ENCODE peak calls at places on chromosomes 2 and 18, in seven cellular contexts. D is right cardiac atrium, N is tibial nerve, K is HCT116, A is adrenal gland, M is RWPE2, H is DND-41. Q is an unnamed sample. For H3K4me1, the result is how much of the 10 kb centered on the place peaks cover.

GRCh38 chr2:179974743-179975142 is 32.4 kb downstream of the CWC22 start:
- DNase-seq in D (no peak), N (no peak), K (no peak), A (no peak), M (no peak), H (no peak), Q (no peak)

GRCh38 chr2:47905454-47906260 is 641 bp downstream of the FBXO11 start:
- DNase-seq in D (peak), N (peak), K (no peak), A (peak), M (peak), H (peak), Q (peak)

GRCh38 chr2:131142849-131143248 is 37.7 kb downstream of the PLEKHB2 start:
- DNase-seq in D (no peak), N (no peak), K (no peak), A (no peak), M (no peak), H (no peak), Q (no peak)

GRCh38 chr18:30970201-30970816 is 72.2 kb downstream of the DSC3 start:
- DNase-seq in D (no peak), N (no peak), K (peak), A (no peak), M (no peak), H (no peak), Q (no peak)

GRCh38 chr2:854460-854859 is 96.2 kb upstream of the SNTG2 start:
- DNase-seq in D (no peak), N (no peak), K (peak), A (peak), M (no peak), H (no peak), Q (peak)

GRCh38 chr2:238939074-238939473 is 91.2 kb downstream of the TWIST2 start:
- DNase-seq in D (peak), N (peak), K (no peak), A (no peak), M (no peak), H (no peak), Q (no peak)

GRCh38 chr2:71926860-71927756 is 220.6 kb downstream of the CYP26B1 start:
- DNase-seq in D (no peak), N (no peak), K (no peak), A (no peak), M (no peak), H (no peak), Q (no peak)

GRCh38 chr2:170930132-170931109 is 1.4 kb downstream of the GORASP2 start:
- DNase-seq in D (no peak), N (no peak), K (peak), A (peak), M (no peak), H (peak), Q (no peak)

GRCh38 chr2:233679176-233679575 is 2.5 kb upstream of the UGT1A7 start:
- DNase-seq in D (no peak), N (no peak), K (no peak), A (no peak), M (no peak), H (no peak), Q (no peak)

GRCh38 chr2:69505710-69506109 is 68.5 kb upstream of the NFU1 start:
- DNase-seq in D (no peak), N (no peak), K (no peak), A (no peak), M (no peak), H (no peak), Q (no peak)

GRCh38 chr18:74172697-74173433 is 24.5 kb downstream of the TIMM21 start:
- DNase-seq in D (no peak), N (no peak), K (no peak), A (no peak), M (no peak), H (no peak), Q (no peak)

GRCh38 chr2:28610583-28611201 is 114.8 kb downstream of the PLB1 start:
- DNase-seq in D (no peak), N (no peak), K (peak), A (peak), M (peak), H (no peak), Q (peak)

GRCh38 chr2:187138240-187138639 is 289.3 kb upstream of the ZSWIM2 start:
- DNase-seq in D (peak), N (no peak), K (peak), A (peak), M (no peak), H (no peak), Q (peak)

GRCh38 chr2:128069769-128070168 is 21.2 kb upstream of the UGGT1 start:
- DNase-seq in D (no peak), N (no peak), K (no peak), A (peak), M (no peak), H (no peak), Q (no peak)

GRCh38 chr2:234495801-234496441 is 960 bp downstream of the ARL4C start:
- DNase-seq in D (peak), N (no peak), K (no peak), A (peak), M (no peak), H (peak), Q (peak)

GRCh38 chr18:26526966-26527234 is 21.5 kb downstream of the KCTD1 start:
- DNase-seq in D (no peak), N (no peak), K (no peak), A (no peak), M (no peak), H (no peak), Q (no peak)

GRCh38 chr18:29226201-29226600 is 1049.3 kb upstream of the CDH2 start:
- DNase-seq in D (no peak), N (no peak), K (no peak), A (no peak), M (no peak), H (no peak), Q (no peak)

DNA sequence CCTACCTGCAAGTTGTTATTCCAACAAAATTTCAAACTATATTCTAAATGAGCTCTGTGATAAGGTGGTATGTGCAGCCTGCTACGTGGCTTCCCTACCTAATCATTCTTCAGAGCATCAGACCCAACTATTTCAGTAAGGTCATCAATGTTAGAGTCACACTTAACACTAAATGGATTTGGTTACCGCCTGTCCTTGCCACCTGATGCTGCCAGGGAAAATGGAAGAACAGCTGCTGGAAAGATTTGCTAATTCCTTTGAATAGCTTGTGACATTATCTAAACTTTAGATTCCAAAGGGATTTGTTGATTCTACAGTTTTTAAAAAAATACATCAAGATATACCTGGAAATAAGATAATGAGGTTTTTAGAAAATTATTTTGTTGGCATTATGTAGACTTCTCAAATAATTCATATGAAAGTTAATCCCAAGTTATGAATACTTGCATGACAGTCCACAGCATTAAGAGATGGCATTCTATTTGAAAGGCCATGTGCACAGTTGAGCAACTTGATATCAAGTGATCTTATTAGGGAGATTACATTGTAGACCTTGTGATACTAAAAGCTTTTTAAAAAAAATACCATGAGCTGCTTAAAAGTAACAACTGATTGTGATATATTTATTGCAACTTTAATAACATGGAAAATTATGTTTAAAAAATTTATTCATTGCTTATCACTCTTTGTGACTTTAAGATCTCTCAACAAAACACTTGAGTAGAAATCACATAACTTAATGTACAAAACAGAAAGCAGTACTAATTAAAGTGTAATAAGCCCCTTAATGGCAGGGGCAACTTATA is 98.3 kb upstream of the UGP2 start:
- DNase-seq in D (no peak), N (no peak), K (no peak), A (no peak), M (no peak), H (no peak), Q (no peak)
- H3K4me1 ChIP-seq in D (under half), N (under half), K (under half), A (under half), M (under half), H (under half), Q (under half)

GRCh38 chr2:25079050-25079635 is 37.3 kb downstream of the EFR3B start:
- DNase-seq in D (no peak), N (no peak), K (no peak), A (no peak), M (no peak), H (no peak), Q (no peak)

GRCh38 chr2:25078171-25079049 is 36.5 kb downstream of the EFR3B start:
- DNase-seq in D (peak), N (no peak), K (peak), A (peak), M (no peak), H (no peak), Q (no peak)

GRCh38 chr2:25074826-25075225 is 33.0 kb downstream of the EFR3B start:
- DNase-seq in D (no peak), N (no peak), K (no peak), A (no peak), M (no peak), H (no peak), Q (no peak)

GRCh38 chr2:25076749-25077148 is 34.9 kb downstream of the EFR3B start:
- DNase-seq in D (no peak), N (no peak), K (no peak), A (no peak), M (no peak), H (no peak), Q (no peak)

GRCh38 chr2:25077792-25078170 is 35.9 kb downstream of the EFR3B start:
- DNase-seq in D (no peak), N (no peak), K (no peak), A (no peak), M (no peak), H (no peak), Q (no peak)
- H3K27ac ChIP-seq in D (no peak), N (no peak), K (no peak), A (no peak), M (no peak), H (no peak), Q (no peak)

GRCh38 chr2:105789745-105790466 is 45.2 kb downstream of the NCK2 start:
- DNase-seq in D (no peak), N (no peak), K (no peak), A (peak), M (no peak), H (peak), Q (no peak)
- H3K4me3 ChIP-seq in D (no peak), N (no peak), K (no peak), A (no peak), M (no peak), H (no peak), Q (no peak)

GRCh38 chr2:144479659-144480058 is 40.3 kb downstream of the ZEB2 start:
- DNase-seq in D (no peak), N (no peak), K (no peak), A (no peak), M (no peak), H (no peak), Q (no peak)
- H3K4me1 ChIP-seq in D (under half), N (half or more), K (under half), A (half or more), M (under half), H (under half), Q (under half)

DNA sequence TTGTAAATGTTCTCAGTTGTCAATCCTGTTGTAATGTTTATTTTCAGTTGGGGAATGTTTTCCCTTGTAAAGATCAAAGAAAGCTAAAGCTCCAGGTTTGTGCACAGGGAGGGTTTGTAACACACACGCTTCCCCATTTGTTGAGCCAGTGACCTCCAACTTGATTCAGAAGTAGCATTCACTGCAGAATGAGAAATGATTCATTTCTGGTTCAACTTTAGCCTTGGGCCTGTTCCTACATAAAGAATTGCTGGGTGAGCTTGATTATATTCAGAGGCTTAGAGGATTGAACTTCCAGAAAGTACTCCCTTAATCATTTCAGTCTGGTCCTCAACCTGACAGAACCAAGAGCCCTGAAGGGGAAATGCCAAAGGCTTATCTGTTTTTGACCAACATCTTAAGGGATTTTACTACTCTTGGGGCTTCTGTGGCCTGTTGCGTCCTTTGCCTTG is 70.6 kb upstream of the CAVIN2 start:
- DNase-seq in D (no peak), N (no peak), K (no peak), A (peak), M (no peak), H (no peak), Q (no peak)
- H3K27ac ChIP-seq in D (no peak), N (no peak), K (no peak), A (peak), M (no peak), H (no peak), Q (no peak)

Q was measured in kidney.